ENCODE peak calls at places on chromosome 9, in nine cellular contexts. Y, Z, H, B, E, Q, T, O and D are unnamed samples. For H3K27me3 and H3K36me3, the result is how much of the 10 kb centered on the place peaks cover.

GRCh38 chr9:127741831-127742434 is 6.8 kb upstream of the TOR2A start:
- DNase-seq in O (no peak), T (peak), H (peak), E (peak), Y (peak), Q (no peak), B (no peak), Z (no peak), D (peak)

GRCh38 chr9:115167175-115167574 is 49.2 kb upstream of the TNC start:
- DNase-seq in E (peak), H (peak), Z (peak), Q (no peak), Y (no peak), B (no peak), T (no peak), O (no peak), D (no peak)

GRCh38 chr9:124455820-124456219 is 5.6 kb downstream of the ADGRD2 start:
- DNase-seq in H (no peak), Z (no peak), Y (no peak), E (no peak), Q (no peak), O (peak), T (no peak), B (no peak), D (no peak)

GRCh38 chr9:14322211-14323082 is 8.5 kb upstream of the NFIB start:
- DNase-seq in E (peak), Y (peak), H (peak), B (peak), Q (no peak), Z (peak), O (peak), T (peak), D (peak)

GRCh38 chr9:98375138-98375726 is 119.8 kb upstream of the TBC1D2 start:
- DNase-seq in B (no peak), H (peak), O (no peak), Z (peak), Y (no peak), Q (no peak), E (peak), T (no peak), D (no peak)

GRCh38 chr9:92146610-92147009 is 31.4 kb upstream of the SPTLC1 start:
- DNase-seq in B (no peak), Y (no peak), T (no peak), Q (no peak), Z (no peak), E (peak), O (no peak), H (peak), D (no peak)

GRCh38 chr9:132411091-132411508 is 1.1 kb downstream of the CFAP77 start:
- DNase-seq in E (peak), B (peak), Q (no peak), T (peak), O (peak), H (no peak), Z (peak), Y (peak), D (peak)

GRCh38 chr9:12648921-12649320 is 44.3 kb upstream of the TYRP1 start:
- DNase-seq in T (no peak), O (no peak), Z (no peak), E (no peak), B (no peak), Q (no peak), Y (no peak), H (no peak), D (no peak)

GRCh38 chr9:37295178-37295577 is 127.3 kb upstream of the GRHPR start:
- DNase-seq in E (no peak), Y (no peak), Q (no peak), T (no peak), B (no peak), H (no peak), O (no peak), Z (no peak), D (no peak)

GRCh38 chr9:106075991-106076390 is 381.6 kb downstream of the TMEM38B start:
- DNase-seq in H (peak), E (peak), O (no peak), T (no peak), B (no peak), Y (no peak), Q (no peak), Z (peak), D (no peak)

GRCh38 chr9:124268248-124268647 is 10.5 kb downstream of the NEK6 start:
- DNase-seq in Y (no peak), B (no peak), O (no peak), Q (no peak), Z (no peak), H (no peak), E (no peak), T (no peak), D (no peak)

GRCh38 chr9:23819403-23819802 is 6.6 kb downstream of the ELAVL2 start:
- DNase-seq in O (no peak), Q (no peak), E (no peak), Z (no peak), Y (no peak), H (no peak), B (no peak), T (no peak), D (no peak)

GRCh38 chr9:111542497-111543254 is 17.7 kb downstream of the ZNF483 start:
- DNase-seq in O (no peak), Y (no peak), E (no peak), Q (no peak), Z (no peak), H (no peak), T (no peak), B (no peak), D (no peak)

GRCh38 chr9:106643211-106643930 is 219.6 kb upstream of the ZNF462 start:
- DNase-seq in Z (peak), B (no peak), H (no peak), Y (no peak), O (no peak), Q (no peak), E (no peak), T (no peak), D (no peak)

GRCh38 chr9:27157086-27157485 is 48.1 kb downstream of the TEK start:
- DNase-seq in Q (no peak), O (no peak), T (no peak), B (no peak), Z (peak), E (peak), Y (no peak), H (no peak), D (no peak)

GRCh38 chr9:134491436-134491835 is 150.2 kb upstream of the COL5A1 start:
- DNase-seq in Y (no peak), O (peak), H (no peak), B (no peak), T (no peak), Q (no peak), E (no peak), Z (no peak), D (peak)

GRCh38 chr9:35510745-35511428 is 21.0 kb downstream of the RUSC2 start:
- DNase-seq in T (peak), E (peak), B (no peak), O (peak), H (peak), Y (peak), Q (no peak), Z (peak), D (no peak)

GRCh38 chr9:76314321-76314720 is 79.9 kb downstream of the RFK start:
- DNase-seq in B (no peak), Q (no peak), E (no peak), Y (no peak), T (no peak), Z (no peak), H (no peak), O (no peak), D (no peak)
- H3K4me3 ChIP-seq in B (no peak), Q (no peak), E (no peak), Y (no peak), T (no peak), Z (no peak), H (no peak), O (no peak), D (no peak)

GRCh38 chr9:136657975-136658848 is 4.5 kb upstream of the EGFL7 start:
- DNase-seq in T (no peak), B (no peak), H (no peak), Z (no peak), E (no peak), Q (no peak), Y (no peak), O (no peak), D (no peak)
- H3K27me3 ChIP-seq in T (under half), B (under half), H (under half), Z (under half), E (under half), Q (under half), Y (under half), O (under half), D (under half)

DNA sequence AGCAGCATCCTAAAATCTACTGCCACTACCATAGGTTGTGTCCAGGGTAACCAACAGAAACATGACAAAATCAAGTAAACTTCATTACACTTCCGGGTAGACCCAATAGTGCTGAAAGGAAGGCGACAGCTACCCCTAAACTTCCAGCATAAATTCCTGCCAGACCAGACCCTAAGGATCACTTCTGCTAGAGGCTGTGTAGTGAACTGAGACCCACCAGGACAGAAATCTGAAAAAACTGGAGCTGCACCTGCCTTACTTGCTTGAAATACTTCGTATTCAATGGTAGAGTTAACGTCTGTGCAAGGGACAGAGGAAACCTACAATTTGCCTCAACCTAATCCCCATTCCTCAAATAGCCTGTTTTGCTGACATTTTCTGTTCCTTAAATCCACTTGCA is 1.0 kb upstream of the SECISBP2 start:
- DNase-seq in B (no peak), Y (no peak), Z (no peak), H (no peak), Q (no peak), E (no peak), T (no peak), O (no peak), D (no peak)
- H3K36me3 ChIP-seq in B (under half), Y (under half), Z (under half), H (under half), Q (under half), E (under half), T (under half), O (under half), D (under half)

GRCh38 chr9:129384138-129384886 is 206.3 kb upstream of the IER5L start:
- DNase-seq in Q (no peak), O (peak), Y (no peak), E (no peak), Z (no peak), B (no peak), T (no peak), H (no peak), D (no peak)
- H3K4me3 ChIP-seq in Q (peak), O (no peak), Y (no peak), E (peak), Z (peak), B (peak), T (no peak), H (peak), D (peak)

GRCh38 chr9:126517751-126518261 is 95.9 kb upstream of the LMX1B start:
- DNase-seq in Y (no peak), T (no peak), H (no peak), E (peak), Q (no peak), O (no peak), Z (no peak), B (no peak), D (no peak)
- H3K27me3 ChIP-seq in Y (under half), T (under half), H (under half), E (half or more), Q (under half), O (under half), Z (under half), B (under half), D (under half)